ENCODE peak calls at places on chromosomes 4 and X, in nine cellular contexts. M is IMR-90, G is HCT116, Y is GM23338, B is upper lobe of left lung, I is fibroblast of mammary gland, T is BE2C, R is sigmoid colon, D is esophagus squamous epithelium. X is an unnamed sample.

GRCh38 chr4:74640111-74640903 is 154.0 kb downstream of the BTC start:
- DNase-seq in T (no peak), Y (no peak), G (no peak), R (no peak), D (no peak), B (no peak), I (peak), M (peak), X (peak)

GRCh38 chr4:2080429-2081300 is 21.5 kb downstream of the NAT8L start:
- DNase-seq in Y (no peak), G (no peak), M (no peak), T (no peak), I (no peak), B (peak), D (no peak), R (peak), X (no peak)

GRCh38 chr4:40316333-40316781 is 18.8 kb upstream of the CHRNA9 start:
- DNase-seq in I (peak), M (peak), R (peak), B (no peak), T (no peak), Y (no peak), G (no peak), D (no peak), X (peak)

GRCh38 chr4:76809594-76810305 is 88.2 kb downstream of the SOWAHB start:
- DNase-seq in T (no peak), M (peak), R (no peak), B (no peak), I (peak), D (no peak), G (no peak), Y (no peak), X (no peak)

GRCh38 chrX:111447298-111447697 is 35.3 kb upstream of the DCX start:
- DNase-seq in Y (peak), I (peak), M (no peak), R (no peak), G (peak), D (no peak), B (no peak), T (peak), X (no peak)

GRCh38 chr4:82201805-82202636 is 171.8 kb downstream of the HNRNPD start:
- DNase-seq in M (peak), D (no peak), Y (peak), I (peak), B (no peak), G (peak), R (no peak), T (peak), X (peak)

GRCh38 chrX:129875669-129876068 is 30.3 kb upstream of the UTP14A start:
- DNase-seq in B (no peak), D (no peak), Y (no peak), R (no peak), I (peak), G (no peak), M (peak), T (no peak), X (peak)

GRCh38 chrX:80306007-80306406 is 114.2 kb upstream of the TENT5D start:
- DNase-seq in B (no peak), M (no peak), T (no peak), I (no peak), Y (no peak), R (no peak), G (no peak), D (no peak), X (no peak)

GRCh38 chr4:83548151-83548905 is 12.4 kb downstream of the GPAT3 start:
- DNase-seq in Y (peak), M (peak), D (peak), T (peak), I (peak), R (peak), G (peak), B (no peak), X (peak)

GRCh38 chrX:723781-724180 is 93.2 kb downstream of the SHOX start:
- DNase-seq in R (peak), B (no peak), T (no peak), D (no peak), G (no peak), I (peak), M (no peak), Y (no peak), X (no peak)

GRCh38 chr4:113070755-113071154 is 21.3 kb downstream of the ANK2 start:
- DNase-seq in B (no peak), M (no peak), I (no peak), R (no peak), Y (no peak), T (no peak), G (no peak), D (no peak), X (no peak)

GRCh38 chrX:154827194-154827593 is 7.3 kb downstream of the SMIM9 start:
- DNase-seq in T (no peak), I (no peak), M (no peak), D (no peak), R (no peak), Y (no peak), B (no peak), G (no peak), X (no peak)

GRCh38 chr4:89757154-89757723 is 79.7 kb downstream of the SNCA start:
- DNase-seq in T (peak), B (no peak), M (no peak), I (no peak), D (no peak), R (no peak), Y (no peak), G (no peak), X (no peak)

GRCh38 chr4:36351082-36351666 is 69.8 kb downstream of the DTHD1 start:
- DNase-seq in B (no peak), G (peak), R (peak), T (peak), I (peak), D (peak), M (peak), Y (peak), X (peak)

GRCh38 chr4:3290889-3291321 is 1.9 kb upstream of the RGS12 start:
- DNase-seq in B (no peak), T (no peak), Y (no peak), R (no peak), G (no peak), I (no peak), M (no peak), D (no peak), X (no peak)

GRCh38 chr4:137310593-137311490 is 221.5 kb downstream of the PCDH18 start:
- DNase-seq in R (no peak), D (no peak), Y (no peak), M (peak), I (peak), G (no peak), T (no peak), B (no peak), X (peak)

GRCh38 chr4:135941671-135942070 is 1590.6 kb downstream of the PCDH18 start:
- DNase-seq in I (no peak), R (no peak), G (no peak), B (no peak), T (no peak), M (no peak), D (no peak), Y (no peak), X (no peak)

GRCh38 chr4:17932041-17932440 is 89.5 kb downstream of the LCORL start:
- DNase-seq in I (peak), M (peak), Y (no peak), G (no peak), R (no peak), T (no peak), B (no peak), D (no peak), X (no peak)

GRCh38 chrX:40172169-40172979 is 74.6 kb upstream of the BCOR start:
- DNase-seq in G (no peak), B (peak), R (peak), D (no peak), M (peak), Y (peak), I (peak), T (no peak), X (no peak)

GRCh38 chrX:27336466-27337091 is 126.6 kb downstream of the PPP4R3C start:
- DNase-seq in T (peak), I (peak), B (no peak), M (peak), R (no peak), D (no peak), G (peak), Y (peak), X (no peak)

GRCh38 chr4:108799335-108799734 is 36.5 kb upstream of the ETNPPL start:
- DNase-seq in T (no peak), G (no peak), Y (no peak), M (no peak), I (no peak), D (no peak), R (no peak), B (no peak), X (no peak)

GRCh38 chr4:108810087-108810486 is 47.2 kb upstream of the ETNPPL start:
- DNase-seq in Y (no peak), I (no peak), M (no peak), R (no peak), B (no peak), T (no peak), G (no peak), D (no peak), X (no peak)

GRCh38 chr4:108804648-108805273 is 41.9 kb upstream of the ETNPPL start:
- DNase-seq in R (no peak), M (no peak), D (no peak), G (no peak), Y (no peak), T (no peak), B (no peak), I (no peak), X (no peak)
- H3K4me3 ChIP-seq in R (no peak), M (no peak), D (no peak), G (no peak), Y (no peak), T (no peak), B (no peak), I (no peak), X (no peak)

DNA sequence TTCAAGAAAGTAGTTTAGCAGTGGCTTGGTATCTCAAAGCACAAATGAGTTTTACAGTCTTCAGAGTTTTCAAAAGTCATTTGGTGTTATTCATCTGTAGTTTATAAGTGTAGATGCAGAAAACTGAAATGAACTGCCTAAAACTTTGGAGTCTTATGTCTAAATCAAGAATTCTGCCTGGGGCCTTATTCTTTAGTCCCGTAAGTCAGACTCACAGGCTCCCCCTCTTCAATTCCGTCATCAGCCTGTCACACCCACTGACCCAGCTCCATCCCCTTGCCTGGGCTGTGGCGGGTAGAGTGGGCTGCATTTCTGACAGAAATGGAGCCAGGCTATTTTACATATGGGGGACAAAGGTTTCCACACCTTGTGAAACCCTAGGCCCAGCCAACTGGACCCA is 44.3 kb downstream of the TSPAN5 start:
- DNase-seq in Y (no peak), R (no peak), I (no peak), D (no peak), T (no peak), M (no peak), G (no peak), B (no peak), X (no peak)
- H3K4me3 ChIP-seq in Y (no peak), R (no peak), I (no peak), D (no peak), T (no peak), M (no peak), G (no peak), B (no peak), X (no peak)

GRCh38 chr4:686371-687040 is 2.4 kb downstream of the SLC49A3 start:
- DNase-seq in G (no peak), Y (no peak), B (peak), T (peak), M (no peak), D (no peak), I (no peak), R (peak), X (no peak)

GRCh38 chr4:689498-690122 is 659 bp upstream of the SLC49A3 start:
- DNase-seq in I (no peak), R (no peak), G (no peak), Y (no peak), D (no peak), T (no peak), B (peak), M (no peak), X (no peak)

GRCh38 chr4:687048-687974 is 1.6 kb downstream of the SLC49A3 start:
- DNase-seq in Y (no peak), G (peak), D (no peak), M (peak), T (peak), I (peak), B (peak), R (peak), X (peak)

GRCh38 chr4:688695-689497 is at the start of gene SLC49A3:
- DNase-seq in Y (peak), B (peak), M (no peak), D (no peak), G (no peak), R (peak), I (no peak), T (no peak), X (no peak)

GRCh38 chr4:687975-688694 is 816 bp downstream of the SLC49A3 start:
- DNase-seq in B (peak), Y (peak), T (no peak), I (no peak), R (no peak), G (no peak), M (no peak), D (no peak), X (no peak)
- H3K4me3 ChIP-seq in B (peak), Y (peak), T (no peak), I (peak), R (peak), G (peak), M (no peak), D (peak), X (no peak)

DNA sequence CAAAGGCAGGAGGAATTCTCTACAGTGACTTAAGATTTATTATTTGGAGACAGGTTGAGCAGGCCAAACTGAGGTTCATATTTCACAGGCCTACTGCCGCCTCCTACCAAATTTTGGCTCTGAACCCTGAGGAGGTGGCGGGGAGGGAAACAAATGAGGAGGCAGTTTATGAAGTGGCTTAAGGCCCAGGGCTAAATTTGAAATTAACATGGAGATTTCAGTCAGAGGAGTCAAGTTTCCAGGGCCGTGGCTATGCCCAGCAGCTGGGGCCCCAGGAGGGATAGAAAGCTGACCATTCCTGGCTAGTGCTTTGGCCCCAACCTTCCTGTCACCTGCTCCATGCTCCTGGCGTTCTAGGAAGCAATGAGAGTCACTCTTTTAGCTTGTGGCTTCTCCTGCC is 73.4 kb upstream of the ARHGAP36 start:
- DNase-seq in B (no peak), R (no peak), Y (no peak), M (no peak), T (no peak), I (no peak), G (no peak), D (no peak), X (no peak)
- H3K4me3 ChIP-seq in B (no peak), R (no peak), Y (no peak), M (no peak), T (no peak), I (no peak), G (no peak), D (no peak), X (no peak)

DNA sequence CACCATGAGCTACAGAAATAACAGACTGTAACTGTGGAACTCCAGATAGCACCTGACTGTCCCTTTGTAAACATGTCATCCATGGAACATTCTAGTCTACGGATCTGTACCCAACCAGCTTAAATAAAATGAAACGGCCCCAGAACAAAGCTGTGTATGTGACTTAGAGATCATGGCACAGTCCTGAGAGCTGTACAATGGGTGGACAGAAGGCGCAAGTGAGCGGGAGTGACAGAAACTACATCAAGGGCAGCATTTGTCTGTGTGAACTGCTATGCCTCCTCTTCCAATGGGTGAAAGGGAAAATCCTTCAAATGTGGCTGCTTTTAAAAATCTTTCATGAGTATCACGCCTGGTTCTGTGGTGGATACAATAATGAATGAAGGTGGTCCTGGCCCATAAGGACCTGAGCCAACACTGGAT is 72.5 kb downstream of the FAT1 start:
- DNase-seq in G (no peak), T (no peak), I (no peak), M (no peak), R (no peak), Y (no peak), B (no peak), D (no peak), X (no peak)
- H3K4me3 ChIP-seq in G (no peak), T (peak), I (no peak), M (no peak), R (peak), Y (no peak), B (no peak), D (peak), X (peak)

DNA sequence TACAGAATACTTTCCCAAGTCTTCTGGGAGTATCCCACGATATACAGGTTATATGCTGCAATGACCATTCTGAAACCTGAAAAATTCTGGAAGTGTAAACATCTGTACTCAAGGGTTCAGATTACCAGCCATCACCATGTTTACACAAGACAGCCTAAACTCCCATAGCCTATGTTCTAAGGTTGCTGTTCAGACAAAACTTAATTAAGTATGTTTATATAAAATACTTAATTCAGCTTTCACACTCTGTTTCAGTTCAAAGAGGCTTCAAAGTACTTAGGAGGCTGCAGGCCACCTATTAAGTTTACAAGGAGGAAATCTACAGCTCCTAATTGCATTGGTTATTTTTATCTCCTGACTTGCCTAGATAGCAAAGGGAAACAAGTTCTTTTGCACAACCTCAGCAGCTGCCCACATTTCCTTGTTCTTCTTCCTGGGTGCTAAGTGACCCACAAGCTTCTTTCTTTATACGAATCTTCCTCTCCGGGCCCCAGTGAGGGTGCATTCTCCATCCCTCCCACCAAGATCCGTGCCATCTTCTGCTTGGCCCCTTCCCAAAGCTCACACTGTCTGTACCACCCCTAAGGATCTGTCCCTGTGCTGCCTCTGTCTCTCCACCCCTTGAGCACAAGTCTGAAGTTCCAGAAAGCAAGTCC is 2.0 kb downstream of the GAK start:
- DNase-seq in T (no peak), I (peak), M (peak), Y (no peak), B (no peak), G (no peak), D (no peak), R (no peak), X (no peak)
- H3K4me3 ChIP-seq in T (no peak), I (no peak), M (no peak), Y (no peak), B (no peak), G (peak), D (peak), R (no peak), X (no peak)

GRCh38 chrX:123186796-123187195 is 2.7 kb downstream of the GRIA3 start:
- DNase-seq in B (no peak), Y (no peak), D (no peak), M (no peak), R (no peak), T (no peak), G (no peak), I (no peak), X (no peak)

GRCh38 chrX:123184858-123185251 is 777 bp downstream of the GRIA3 start:
- DNase-seq in B (peak), G (no peak), R (no peak), M (no peak), T (no peak), D (no peak), I (peak), Y (peak), X (no peak)

GRCh38 chrX:123185714-123186113 is 1.6 kb downstream of the GRIA3 start:
- DNase-seq in G (no peak), T (no peak), I (no peak), B (no peak), D (no peak), R (no peak), M (no peak), Y (no peak), X (no peak)

GRCh38 chrX:123181515-123181914 is 2.6 kb upstream of the GRIA3 start:
- DNase-seq in B (no peak), R (no peak), T (no peak), G (no peak), M (no peak), I (no peak), Y (no peak), D (no peak), X (no peak)

DNA sequence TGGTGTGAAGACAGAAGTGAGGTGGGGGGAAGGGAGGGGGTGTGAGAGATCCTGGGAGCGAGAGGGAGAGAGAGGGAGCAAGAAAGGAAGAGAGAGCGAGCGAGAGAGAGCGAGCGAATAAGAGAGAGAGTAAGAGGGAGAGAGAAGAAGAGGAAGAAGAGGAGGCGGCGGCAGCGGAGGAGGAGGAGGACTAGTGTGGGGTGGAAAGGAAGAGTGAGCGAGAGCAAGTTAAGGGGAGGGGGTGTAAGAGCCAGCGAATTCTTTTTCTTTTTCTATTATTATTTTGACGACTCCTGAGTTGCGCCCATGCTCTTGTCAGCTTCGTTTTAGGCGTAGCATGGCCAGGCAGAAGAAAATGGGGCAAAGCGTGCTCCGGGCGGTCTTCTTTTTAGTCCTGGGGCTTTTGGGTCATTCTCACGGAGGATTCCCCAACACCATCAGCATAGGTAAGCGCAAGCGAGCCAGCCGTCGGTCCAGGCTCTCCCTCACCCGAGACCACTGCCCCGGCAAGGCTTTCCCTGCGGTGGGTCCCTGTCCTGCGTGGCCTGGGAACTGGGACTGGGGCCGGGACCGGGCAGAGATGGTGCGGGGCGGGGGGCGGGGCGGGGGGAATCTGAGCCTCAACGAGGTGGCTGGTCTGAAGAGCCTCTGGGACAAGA is at the start of gene GRIA3:
- DNase-seq in G (no peak), R (no peak), D (no peak), Y (peak), T (no peak), M (no peak), I (peak), B (no peak), X (no peak)
- H3K4me3 ChIP-seq in G (no peak), R (peak), D (peak), Y (peak), T (no peak), M (no peak), I (peak), B (no peak), X (peak)

GRCh38 chr4:152052431-152053057 is 291.7 kb upstream of the GATB start:
- DNase-seq in D (no peak), B (no peak), M (peak), T (no peak), R (no peak), Y (no peak), G (no peak), I (no peak), X (no peak)
- H3K4me3 ChIP-seq in D (no peak), B (no peak), M (no peak), T (no peak), R (no peak), Y (no peak), G (no peak), I (no peak), X (no peak)

GRCh38 chr4:111127842-111128241 is 505.0 kb upstream of the PITX2 start:
- DNase-seq in I (no peak), D (no peak), G (no peak), M (no peak), R (no peak), T (no peak), Y (no peak), B (no peak), X (no peak)

GRCh38 chr4:111126340-111126739 is 503.5 kb upstream of the PITX2 start:
- DNase-seq in M (no peak), D (no peak), T (no peak), B (no peak), Y (no peak), I (no peak), R (no peak), G (no peak), X (no peak)

GRCh38 chr4:111128327-111128726 is 505.4 kb upstream of the PITX2 start:
- DNase-seq in Y (no peak), R (no peak), M (peak), G (no peak), D (no peak), T (no peak), B (no peak), I (no peak), X (no peak)
- H3K4me3 ChIP-seq in Y (no peak), R (no peak), M (no peak), G (no peak), D (no peak), T (no peak), B (no peak), I (no peak), X (no peak)

GRCh38 chrX:2967584-2967983 is 38.4 kb upstream of the ARSD start:
- DNase-seq in T (no peak), Y (no peak), G (no peak), D (no peak), I (no peak), M (no peak), R (no peak), B (no peak), X (no peak)
- H3K4me3 ChIP-seq in T (no peak), Y (no peak), G (no peak), D (no peak), I (no peak), M (no peak), R (no peak), B (no peak), X (peak)